ENCODE peak calls at places on chromosomes 7 and 10, in six cellular contexts. One of them, this sample, is unnamed. For H3K36me3 and H3K27me3, the result is how much of the 10 kb centered on the place peaks cover.

GRCh38 chr10:89793649-89794254 is 92.4 kb downstream of the KIF20B start:
- DNase-seq in mesendoderm: peak
- DNase-seq in cardiac muscle cell: peak
- DNase-seq in testis: peak
- DNase-seq in naive thymus-derived CD4-positive, alpha-beta T cell: peak
- DNase-seq in esophagus muscularis mucosa: no peak
- DNase-seq in this sample: peak

GRCh38 chr7:15000157-15000556 is 97.6 kb upstream of the DGKB start:
- DNase-seq in mesendoderm: no peak
- DNase-seq in cardiac muscle cell: no peak
- DNase-seq in testis: no peak
- DNase-seq in naive thymus-derived CD4-positive, alpha-beta T cell: no peak
- DNase-seq in esophagus muscularis mucosa: no peak
- DNase-seq in this sample: no peak

GRCh38 chr10:118584181-118584954 is 11.1 kb downstream of the PRLHR start:
- DNase-seq in mesendoderm: no peak
- DNase-seq in cardiac muscle cell: no peak
- DNase-seq in testis: no peak
- DNase-seq in naive thymus-derived CD4-positive, alpha-beta T cell: no peak
- DNase-seq in esophagus muscularis mucosa: no peak
- DNase-seq in this sample: no peak

GRCh38 chr7:122307228-122307619 is 2.7 kb upstream of the FEZF1 start:
- DNase-seq in mesendoderm: peak
- DNase-seq in cardiac muscle cell: no peak
- DNase-seq in testis: no peak
- DNase-seq in naive thymus-derived CD4-positive, alpha-beta T cell: no peak
- DNase-seq in esophagus muscularis mucosa: no peak
- DNase-seq in this sample: peak

GRCh38 chr10:84901885-84902284 is 573.5 kb downstream of the CCSER2 start:
- DNase-seq in mesendoderm: no peak
- DNase-seq in cardiac muscle cell: peak
- DNase-seq in testis: no peak
- DNase-seq in naive thymus-derived CD4-positive, alpha-beta T cell: no peak
- DNase-seq in esophagus muscularis mucosa: no peak
- DNase-seq in this sample: no peak

GRCh38 chr7:79497728-79498127 is 44.3 kb upstream of the MAGI2 start:
- DNase-seq in mesendoderm: no peak
- DNase-seq in cardiac muscle cell: no peak
- DNase-seq in testis: no peak
- DNase-seq in naive thymus-derived CD4-positive, alpha-beta T cell: no peak
- DNase-seq in esophagus muscularis mucosa: no peak
- DNase-seq in this sample: no peak

GRCh38 chr10:119933179-119933578 is 40.6 kb downstream of the SEC23IP start:
- DNase-seq in mesendoderm: peak
- DNase-seq in cardiac muscle cell: peak
- DNase-seq in testis: no peak
- DNase-seq in naive thymus-derived CD4-positive, alpha-beta T cell: no peak
- DNase-seq in esophagus muscularis mucosa: no peak
- DNase-seq in this sample: peak

GRCh38 chr7:5232485-5232837 is 42.4 kb downstream of the WIPI2 start:
- DNase-seq in mesendoderm: no peak
- DNase-seq in cardiac muscle cell: no peak
- DNase-seq in testis: no peak
- DNase-seq in naive thymus-derived CD4-positive, alpha-beta T cell: no peak
- DNase-seq in esophagus muscularis mucosa: no peak
- DNase-seq in this sample: no peak

GRCh38 chr7:127950233-127950935 is 80.9 kb downstream of the LRRC4 start:
- DNase-seq in mesendoderm: no peak
- DNase-seq in cardiac muscle cell: no peak
- DNase-seq in testis: no peak
- DNase-seq in naive thymus-derived CD4-positive, alpha-beta T cell: no peak
- DNase-seq in esophagus muscularis mucosa: no peak
- DNase-seq in this sample: no peak

GRCh38 chr7:127955051-127955531 is 76.1 kb downstream of the LRRC4 start:
- DNase-seq in mesendoderm: no peak
- DNase-seq in cardiac muscle cell: no peak
- DNase-seq in testis: no peak
- DNase-seq in naive thymus-derived CD4-positive, alpha-beta T cell: no peak
- DNase-seq in esophagus muscularis mucosa: no peak
- DNase-seq in this sample: no peak

GRCh38 chr7:127953423-127953822 is 77.8 kb downstream of the LRRC4 start:
- DNase-seq in mesendoderm: no peak
- DNase-seq in cardiac muscle cell: no peak
- DNase-seq in testis: no peak
- DNase-seq in naive thymus-derived CD4-positive, alpha-beta T cell: no peak
- DNase-seq in esophagus muscularis mucosa: no peak
- DNase-seq in this sample: no peak

GRCh38 chr7:127954371-127954770 is 76.9 kb downstream of the LRRC4 start:
- DNase-seq in mesendoderm: no peak
- DNase-seq in cardiac muscle cell: no peak
- DNase-seq in testis: no peak
- DNase-seq in naive thymus-derived CD4-positive, alpha-beta T cell: no peak
- DNase-seq in esophagus muscularis mucosa: no peak
- DNase-seq in this sample: no peak

DNA sequence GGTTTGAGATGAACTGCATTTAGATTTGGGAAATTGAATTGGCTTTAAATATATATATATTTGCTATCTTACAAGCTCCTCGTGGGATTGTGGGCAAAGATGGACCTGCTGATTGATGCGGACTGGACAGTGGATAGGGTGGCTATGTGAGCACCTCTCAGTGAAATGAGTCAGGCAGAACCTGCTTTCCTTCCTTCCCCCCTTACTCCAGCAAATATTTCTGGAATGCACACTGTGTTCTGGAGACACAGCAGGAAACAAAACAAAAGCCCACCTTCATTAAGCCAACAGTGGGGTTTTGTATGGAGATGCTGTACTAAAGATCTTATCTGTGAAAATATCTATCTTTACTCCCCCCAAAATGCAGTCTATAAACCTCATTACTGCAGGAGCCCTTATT is 77.3 kb downstream of the LRRC4 start:
- DNase-seq in mesendoderm: peak
- DNase-seq in cardiac muscle cell: no peak
- DNase-seq in testis: no peak
- DNase-seq in naive thymus-derived CD4-positive, alpha-beta T cell: no peak
- DNase-seq in esophagus muscularis mucosa: no peak
- DNase-seq in this sample: no peak
- H3K36me3 ChIP-seq in mesendoderm: under half
- H3K36me3 ChIP-seq in cardiac muscle cell: under half
- H3K36me3 ChIP-seq in testis: under half
- H3K36me3 ChIP-seq in naive thymus-derived CD4-positive, alpha-beta T cell: under half
- H3K36me3 ChIP-seq in esophagus muscularis mucosa: under half
- H3K36me3 ChIP-seq in this sample: under half

GRCh38 chr10:127735156-127735555 is 1.8 kb upstream of the FOXI2 start:
- DNase-seq in mesendoderm: no peak
- DNase-seq in cardiac muscle cell: no peak
- DNase-seq in testis: no peak
- DNase-seq in naive thymus-derived CD4-positive, alpha-beta T cell: no peak
- DNase-seq in esophagus muscularis mucosa: no peak
- DNase-seq in this sample: peak
- H3K4me3 ChIP-seq in mesendoderm: no peak
- H3K4me3 ChIP-seq in cardiac muscle cell: no peak
- H3K4me3 ChIP-seq in testis: no peak
- H3K4me3 ChIP-seq in naive thymus-derived CD4-positive, alpha-beta T cell: no peak
- H3K4me3 ChIP-seq in esophagus muscularis mucosa: no peak
- H3K4me3 ChIP-seq in this sample: peak

GRCh38 chr7:132575987-132576722 is at the start of gene PLXNA4:
- DNase-seq in mesendoderm: no peak
- DNase-seq in cardiac muscle cell: peak
- DNase-seq in testis: peak
- DNase-seq in naive thymus-derived CD4-positive, alpha-beta T cell: peak
- DNase-seq in esophagus muscularis mucosa: no peak
- DNase-seq in this sample: peak
- H3K27me3 ChIP-seq in mesendoderm: half or more
- H3K27me3 ChIP-seq in cardiac muscle cell: half or more
- H3K27me3 ChIP-seq in testis: under half
- H3K27me3 ChIP-seq in naive thymus-derived CD4-positive, alpha-beta T cell: under half
- H3K27me3 ChIP-seq in esophagus muscularis mucosa: under half
- H3K27me3 ChIP-seq in this sample: half or more

GRCh38 chr10:79310217-79310865 is 36.9 kb upstream of the PPIF start:
- DNase-seq in mesendoderm: no peak
- DNase-seq in cardiac muscle cell: no peak
- DNase-seq in testis: no peak
- DNase-seq in naive thymus-derived CD4-positive, alpha-beta T cell: no peak
- DNase-seq in esophagus muscularis mucosa: no peak
- DNase-seq in this sample: peak
- H3K36me3 ChIP-seq in mesendoderm: under half
- H3K36me3 ChIP-seq in cardiac muscle cell: half or more
- H3K36me3 ChIP-seq in testis: under half
- H3K36me3 ChIP-seq in naive thymus-derived CD4-positive, alpha-beta T cell: under half
- H3K36me3 ChIP-seq in esophagus muscularis mucosa: half or more
- H3K36me3 ChIP-seq in this sample: under half

This sample was measured in H7.